ENCODE peak calls at places on chromosomes 7 and 10, in eight cellular contexts. One of them, this sample, is unnamed. For H3K9me3, the result is how much of the 10 kb centered on the place peaks cover.

GRCh38 chr10:5518143-5518542 is 6.6 kb upstream of the CALML3 start:
- DNase-seq in fibroblast of lung: no peak
- DNase-seq in tibial nerve: no peak
- DNase-seq in NT2/D1: no peak
- DNase-seq in aorta: peak
- DNase-seq in AG04450: no peak
- DNase-seq in small intestine: peak
- DNase-seq in naive thymus-derived CD4-positive, alpha-beta T cell: no peak
- DNase-seq in this sample: no peak

GRCh38 chr10:129322872-129323271 is 144.2 kb upstream of the MGMT start:
- DNase-seq in fibroblast of lung: no peak
- DNase-seq in tibial nerve: no peak
- DNase-seq in NT2/D1: no peak
- DNase-seq in aorta: no peak
- DNase-seq in AG04450: no peak
- DNase-seq in small intestine: no peak
- DNase-seq in naive thymus-derived CD4-positive, alpha-beta T cell: no peak
- DNase-seq in this sample: no peak

GRCh38 chr10:17835688-17836087 is 26.5 kb downstream of the MRC1 start:
- DNase-seq in fibroblast of lung: peak
- DNase-seq in tibial nerve: no peak
- DNase-seq in NT2/D1: peak
- DNase-seq in aorta: no peak
- DNase-seq in AG04450: peak
- DNase-seq in small intestine: no peak
- DNase-seq in naive thymus-derived CD4-positive, alpha-beta T cell: no peak
- DNase-seq in this sample: no peak

GRCh38 chr10:45302573-45302972 is 12.8 kb downstream of the OR13A1 start:
- DNase-seq in fibroblast of lung: no peak
- DNase-seq in tibial nerve: no peak
- DNase-seq in NT2/D1: no peak
- DNase-seq in aorta: no peak
- DNase-seq in AG04450: no peak
- DNase-seq in small intestine: no peak
- DNase-seq in naive thymus-derived CD4-positive, alpha-beta T cell: no peak
- DNase-seq in this sample: no peak

GRCh38 chr10:63628526-63629362 is 107.5 kb downstream of the REEP3 start:
- DNase-seq in fibroblast of lung: peak
- DNase-seq in tibial nerve: peak
- DNase-seq in NT2/D1: no peak
- DNase-seq in aorta: no peak
- DNase-seq in AG04450: no peak
- DNase-seq in small intestine: peak
- DNase-seq in naive thymus-derived CD4-positive, alpha-beta T cell: no peak
- DNase-seq in this sample: no peak

GRCh38 chr7:6306471-6306870 is 34.0 kb upstream of the CYTH3 start:
- DNase-seq in fibroblast of lung: peak
- DNase-seq in tibial nerve: no peak
- DNase-seq in NT2/D1: no peak
- DNase-seq in aorta: no peak
- DNase-seq in AG04450: no peak
- DNase-seq in small intestine: peak
- DNase-seq in naive thymus-derived CD4-positive, alpha-beta T cell: no peak
- DNase-seq in this sample: no peak

GRCh38 chr7:151168787-151169162 is 1.3 kb upstream of the GBX1 start:
- DNase-seq in fibroblast of lung: no peak
- DNase-seq in tibial nerve: no peak
- DNase-seq in NT2/D1: no peak
- DNase-seq in aorta: no peak
- DNase-seq in AG04450: no peak
- DNase-seq in small intestine: no peak
- DNase-seq in naive thymus-derived CD4-positive, alpha-beta T cell: no peak
- DNase-seq in this sample: no peak

GRCh38 chr7:69430502-69431145 is 167.7 kb upstream of the AUTS2 start:
- DNase-seq in fibroblast of lung: no peak
- DNase-seq in tibial nerve: peak
- DNase-seq in NT2/D1: no peak
- DNase-seq in aorta: no peak
- DNase-seq in AG04450: no peak
- DNase-seq in small intestine: peak
- DNase-seq in naive thymus-derived CD4-positive, alpha-beta T cell: no peak
- DNase-seq in this sample: no peak

GRCh38 chr10:79139124-79139835 is 70.5 kb downstream of the ZMIZ1 start:
- DNase-seq in fibroblast of lung: peak
- DNase-seq in tibial nerve: peak
- DNase-seq in NT2/D1: no peak
- DNase-seq in aorta: peak
- DNase-seq in AG04450: peak
- DNase-seq in small intestine: no peak
- DNase-seq in naive thymus-derived CD4-positive, alpha-beta T cell: no peak
- DNase-seq in this sample: no peak

GRCh38 chr7:127609297-127609696 is 8.6 kb downstream of the PAX4 start:
- DNase-seq in fibroblast of lung: no peak
- DNase-seq in tibial nerve: no peak
- DNase-seq in NT2/D1: no peak
- DNase-seq in aorta: no peak
- DNase-seq in AG04450: no peak
- DNase-seq in small intestine: no peak
- DNase-seq in naive thymus-derived CD4-positive, alpha-beta T cell: no peak
- DNase-seq in this sample: no peak

GRCh38 chr10:11823122-11823988 is at the start of gene PROSER2:
- DNase-seq in fibroblast of lung: peak
- DNase-seq in tibial nerve: peak
- DNase-seq in NT2/D1: no peak
- DNase-seq in aorta: peak
- DNase-seq in AG04450: no peak
- DNase-seq in small intestine: peak
- DNase-seq in naive thymus-derived CD4-positive, alpha-beta T cell: peak
- DNase-seq in this sample: no peak

GRCh38 chr7:21543528-21544302 is 876 bp downstream of the DNAH11 start:
- DNase-seq in fibroblast of lung: peak
- DNase-seq in tibial nerve: no peak
- DNase-seq in NT2/D1: peak
- DNase-seq in aorta: no peak
- DNase-seq in AG04450: no peak
- DNase-seq in small intestine: no peak
- DNase-seq in naive thymus-derived CD4-positive, alpha-beta T cell: no peak
- DNase-seq in this sample: no peak

GRCh38 chr10:69901623-69902505 is 100.2 kb downstream of the COL13A1 start:
- DNase-seq in fibroblast of lung: peak
- DNase-seq in tibial nerve: no peak
- DNase-seq in NT2/D1: peak
- DNase-seq in aorta: no peak
- DNase-seq in AG04450: peak
- DNase-seq in small intestine: peak
- DNase-seq in naive thymus-derived CD4-positive, alpha-beta T cell: no peak
- DNase-seq in this sample: peak

GRCh38 chr7:15358112-15358511 is 203.7 kb downstream of the AGMO start:
- DNase-seq in fibroblast of lung: no peak
- DNase-seq in tibial nerve: no peak
- DNase-seq in NT2/D1: no peak
- DNase-seq in aorta: no peak
- DNase-seq in AG04450: no peak
- DNase-seq in small intestine: no peak
- DNase-seq in naive thymus-derived CD4-positive, alpha-beta T cell: no peak
- DNase-seq in this sample: no peak

GRCh38 chr7:15352807-15353206 is 209.0 kb downstream of the AGMO start:
- DNase-seq in fibroblast of lung: no peak
- DNase-seq in tibial nerve: no peak
- DNase-seq in NT2/D1: no peak
- DNase-seq in aorta: no peak
- DNase-seq in AG04450: no peak
- DNase-seq in small intestine: no peak
- DNase-seq in naive thymus-derived CD4-positive, alpha-beta T cell: no peak
- DNase-seq in this sample: no peak
- H3K9me3 ChIP-seq in fibroblast of lung: under half
- H3K9me3 ChIP-seq in tibial nerve: under half
- H3K9me3 ChIP-seq in NT2/D1: under half
- H3K9me3 ChIP-seq in aorta: under half
- H3K9me3 ChIP-seq in AG04450: under half
- H3K9me3 ChIP-seq in small intestine: under half
- H3K9me3 ChIP-seq in naive thymus-derived CD4-positive, alpha-beta T cell: under half
- H3K9me3 ChIP-seq in this sample: under half

GRCh38 chr7:93132216-93132615 is 14.4 kb upstream of the SAMD9 start:
- DNase-seq in fibroblast of lung: no peak
- DNase-seq in tibial nerve: no peak
- DNase-seq in NT2/D1: no peak
- DNase-seq in aorta: no peak
- DNase-seq in AG04450: no peak
- DNase-seq in small intestine: no peak
- DNase-seq in naive thymus-derived CD4-positive, alpha-beta T cell: no peak
- DNase-seq in this sample: no peak
- H3K9me3 ChIP-seq in fibroblast of lung: under half
- H3K9me3 ChIP-seq in tibial nerve: half or more
- H3K9me3 ChIP-seq in NT2/D1: under half
- H3K9me3 ChIP-seq in aorta: under half
- H3K9me3 ChIP-seq in AG04450: under half
- H3K9me3 ChIP-seq in small intestine: under half
- H3K9me3 ChIP-seq in naive thymus-derived CD4-positive, alpha-beta T cell: half or more
- H3K9me3 ChIP-seq in this sample: under half

GRCh38 chr10:124943301-124944092 is 1.6 kb downstream of the ZRANB1 start:
- DNase-seq in fibroblast of lung: peak
- DNase-seq in tibial nerve: no peak
- DNase-seq in NT2/D1: no peak
- DNase-seq in aorta: no peak
- DNase-seq in AG04450: peak
- DNase-seq in small intestine: no peak
- DNase-seq in naive thymus-derived CD4-positive, alpha-beta T cell: no peak
- DNase-seq in this sample: no peak

GRCh38 chr10:124941823-124942222 is at the start of gene ZRANB1:
- DNase-seq in fibroblast of lung: no peak
- DNase-seq in tibial nerve: no peak
- DNase-seq in NT2/D1: no peak
- DNase-seq in aorta: no peak
- DNase-seq in AG04450: no peak
- DNase-seq in small intestine: no peak
- DNase-seq in naive thymus-derived CD4-positive, alpha-beta T cell: no peak
- DNase-seq in this sample: no peak

GRCh38 chr10:124944982-124945381 is 3.1 kb downstream of the ZRANB1 start:
- DNase-seq in fibroblast of lung: peak
- DNase-seq in tibial nerve: no peak
- DNase-seq in NT2/D1: no peak
- DNase-seq in aorta: no peak
- DNase-seq in AG04450: no peak
- DNase-seq in small intestine: no peak
- DNase-seq in naive thymus-derived CD4-positive, alpha-beta T cell: no peak
- DNase-seq in this sample: no peak

GRCh38 chr10:124939290-124939689 is 2.6 kb upstream of the ZRANB1 start:
- DNase-seq in fibroblast of lung: no peak
- DNase-seq in tibial nerve: no peak
- DNase-seq in NT2/D1: no peak
- DNase-seq in aorta: no peak
- DNase-seq in AG04450: no peak
- DNase-seq in small intestine: no peak
- DNase-seq in naive thymus-derived CD4-positive, alpha-beta T cell: no peak
- DNase-seq in this sample: no peak

DNA sequence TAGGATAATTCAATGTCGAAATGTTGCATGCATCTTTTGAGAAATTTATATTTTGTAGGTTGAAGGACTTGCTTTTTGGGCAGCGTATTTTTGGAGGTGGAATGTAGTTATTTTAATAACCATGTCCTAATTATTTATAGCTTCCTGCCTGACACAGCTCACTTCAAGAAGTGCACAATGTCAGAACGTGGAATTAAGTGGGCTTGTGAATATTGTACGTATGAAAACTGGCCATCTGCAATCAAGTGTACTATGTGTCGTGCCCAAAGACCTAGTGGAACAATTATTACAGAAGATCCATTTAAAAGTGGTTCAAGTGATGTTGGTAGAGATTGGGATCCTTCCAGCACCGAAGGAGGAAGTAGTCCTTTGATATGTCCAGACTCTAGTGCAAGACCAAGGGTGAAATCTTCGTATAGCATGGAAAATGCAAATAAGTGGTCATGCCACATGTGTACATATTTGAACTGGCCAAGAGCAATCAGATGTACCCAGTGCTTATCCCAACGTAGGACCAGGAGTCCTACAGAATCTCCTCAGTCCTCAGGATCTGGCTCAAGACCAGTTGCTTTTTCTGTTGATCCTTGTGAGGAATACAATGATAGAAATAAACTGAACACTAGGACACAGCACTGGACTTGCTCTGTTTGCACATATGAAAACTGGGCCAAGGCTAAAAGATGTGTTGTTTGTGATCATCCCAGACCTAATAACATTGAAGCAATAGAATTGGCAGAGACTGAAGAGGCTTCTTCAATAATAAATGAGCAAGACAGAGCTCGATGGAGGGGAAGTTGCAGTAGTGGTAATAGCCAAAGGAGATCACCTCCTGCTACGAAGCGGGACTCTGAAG is 620 bp downstream of the ZRANB1 start:
- DNase-seq in fibroblast of lung: no peak
- DNase-seq in tibial nerve: no peak
- DNase-seq in NT2/D1: no peak
- DNase-seq in aorta: no peak
- DNase-seq in AG04450: no peak
- DNase-seq in small intestine: no peak
- DNase-seq in naive thymus-derived CD4-positive, alpha-beta T cell: no peak
- DNase-seq in this sample: no peak
- H3K9me3 ChIP-seq in fibroblast of lung: under half
- H3K9me3 ChIP-seq in tibial nerve: under half
- H3K9me3 ChIP-seq in NT2/D1: under half
- H3K9me3 ChIP-seq in aorta: under half
- H3K9me3 ChIP-seq in AG04450: under half
- H3K9me3 ChIP-seq in small intestine: under half
- H3K9me3 ChIP-seq in naive thymus-derived CD4-positive, alpha-beta T cell: under half
- H3K9me3 ChIP-seq in this sample: under half

GRCh38 chr7:26925768-26926167 is 61.4 kb upstream of the SKAP2 start:
- DNase-seq in fibroblast of lung: no peak
- DNase-seq in tibial nerve: no peak
- DNase-seq in NT2/D1: no peak
- DNase-seq in aorta: no peak
- DNase-seq in AG04450: no peak
- DNase-seq in small intestine: no peak
- DNase-seq in naive thymus-derived CD4-positive, alpha-beta T cell: no peak
- DNase-seq in this sample: no peak

GRCh38 chr7:26924149-26924767 is 59.9 kb upstream of the SKAP2 start:
- DNase-seq in fibroblast of lung: no peak
- DNase-seq in tibial nerve: no peak
- DNase-seq in NT2/D1: no peak
- DNase-seq in aorta: no peak
- DNase-seq in AG04450: no peak
- DNase-seq in small intestine: no peak
- DNase-seq in naive thymus-derived CD4-positive, alpha-beta T cell: no peak
- DNase-seq in this sample: no peak

GRCh38 chr7:26930845-26931244 is 66.5 kb upstream of the SKAP2 start:
- DNase-seq in fibroblast of lung: no peak
- DNase-seq in tibial nerve: no peak
- DNase-seq in NT2/D1: no peak
- DNase-seq in aorta: no peak
- DNase-seq in AG04450: no peak
- DNase-seq in small intestine: no peak
- DNase-seq in naive thymus-derived CD4-positive, alpha-beta T cell: no peak
- DNase-seq in this sample: no peak

DNA sequence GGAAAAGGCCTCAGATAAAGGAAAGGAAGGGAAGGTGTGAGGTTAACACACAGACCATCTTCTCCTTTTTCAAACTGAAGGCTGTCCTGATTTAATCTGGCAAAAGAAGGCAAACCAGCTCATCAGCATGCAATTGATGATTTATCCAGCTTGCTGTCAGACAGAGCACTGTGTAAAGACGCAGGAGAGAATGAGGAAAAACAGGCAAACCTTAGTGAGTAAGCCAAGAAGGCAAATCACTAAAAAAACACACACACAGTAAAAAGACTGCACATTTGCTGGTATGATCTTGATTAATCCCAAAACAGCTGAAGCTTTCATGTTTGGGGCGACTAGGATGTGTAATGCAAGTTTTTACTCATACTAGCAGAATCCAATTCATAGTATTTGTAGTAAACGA is 65.8 kb upstream of the SKAP2 start:
- DNase-seq in fibroblast of lung: no peak
- DNase-seq in tibial nerve: no peak
- DNase-seq in NT2/D1: no peak
- DNase-seq in aorta: no peak
- DNase-seq in AG04450: no peak
- DNase-seq in small intestine: no peak
- DNase-seq in naive thymus-derived CD4-positive, alpha-beta T cell: no peak
- DNase-seq in this sample: no peak
- H3K9me3 ChIP-seq in fibroblast of lung: under half
- H3K9me3 ChIP-seq in tibial nerve: under half
- H3K9me3 ChIP-seq in NT2/D1: under half
- H3K9me3 ChIP-seq in aorta: under half
- H3K9me3 ChIP-seq in AG04450: under half
- H3K9me3 ChIP-seq in small intestine: under half
- H3K9me3 ChIP-seq in naive thymus-derived CD4-positive, alpha-beta T cell: under half
- H3K9me3 ChIP-seq in this sample: under half

This sample was measured in iPS DF 6.9.